ENCODE peak calls at places on chromosomes 12 and 14, in ten cellular contexts. F, I, N, Y, H, K, E, D, U and Q are unnamed samples.

GRCh38 chr14:105448706-105449111 is 25.9 kb upstream of the CRIP2 start:
- DNase-seq in I (peak; percentile 84), K (peak; percentile 61), E (peak; percentile 94), N (peak; percentile 14), F (peak; percentile 47), D (no peak), H (peak; percentile 67), U (peak; percentile 62), Y (peak; percentile 81), Q (peak; percentile 60)

GRCh38 chr14:59343585-59343984 is 121.6 kb downstream of the GPR135 start:
- DNase-seq in U (no peak), Y (no peak), N (no peak), H (no peak), E (peak; percentile 80), D (no peak), I (no peak), F (no peak), K (no peak), Q (no peak)

GRCh38 chr12:39807043-39807442 is 187.4 kb upstream of the ABCD2 start:
- DNase-seq in F (no peak), K (no peak), N (no peak), D (no peak), E (no peak), Y (no peak), H (no peak), U (peak; percentile 13), I (peak; percentile 22), Q (no peak)

GRCh38 chr14:71403673-71404072 is 496.4 kb downstream of the PCNX1 start:
- DNase-seq in E (no peak), D (no peak), K (peak; percentile 44), H (peak; percentile 20), Y (no peak), U (peak; percentile 56), F (peak; percentile 44), I (peak; percentile 33), N (peak; percentile 23), Q (peak; percentile 82)

GRCh38 chr14:32254952-32255679 is 52.0 kb upstream of the RNU6-8 start:
- DNase-seq in K (peak; percentile 71), Y (peak; percentile 63), D (peak; percentile 40), U (peak; percentile 65), F (peak; percentile 70), E (peak; percentile 82), H (peak; percentile 33), I (peak; percentile 87), N (peak; percentile 56), Q (peak; percentile 20)

GRCh38 chr12:27705263-27705662 is 5.4 kb upstream of the MRPS35 start:
- DNase-seq in U (no peak), E (no peak), N (no peak), H (no peak), D (no peak), I (no peak), Y (no peak), K (no peak), F (no peak), Q (no peak)

GRCh38 chr14:55133416-55133815 is 4.4 kb downstream of the LGALS3 start:
- DNase-seq in F (peak; percentile 43), H (no peak), E (no peak), Y (no peak), K (no peak), I (peak; percentile 73), N (peak; percentile 28), U (no peak), D (no peak), Q (no peak)

GRCh38 chr14:31075144-31075543 is 49.0 kb upstream of the STRN3 start:
- DNase-seq in E (no peak), K (no peak), I (no peak), H (no peak), D (no peak), F (no peak), N (no peak), Y (no peak), U (no peak), Q (no peak)

DNA sequence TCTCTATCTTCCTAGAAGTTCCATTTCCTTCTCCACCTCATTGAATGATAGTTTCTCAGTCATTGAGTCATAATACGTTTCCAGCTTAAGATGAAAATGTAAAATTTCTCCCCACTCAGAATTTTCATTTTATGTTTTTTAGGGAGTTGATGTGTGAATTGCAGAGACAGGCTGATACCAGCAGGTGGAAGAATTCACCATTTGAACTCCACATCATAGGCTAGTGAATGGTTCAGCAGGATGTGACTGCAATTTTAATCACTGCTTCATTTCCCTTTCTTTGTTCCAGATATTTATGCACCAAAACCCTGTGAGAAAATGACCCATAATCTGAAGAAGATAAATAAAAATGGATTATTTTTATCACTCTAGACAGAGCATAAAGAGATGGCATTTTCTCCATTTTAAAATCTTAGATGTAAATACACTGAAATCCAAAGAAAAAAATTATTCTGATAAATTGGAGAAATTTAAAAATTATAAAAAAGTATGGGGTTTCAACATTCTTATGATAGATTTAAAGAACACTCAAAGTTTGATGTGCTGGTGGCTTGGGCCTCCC is 10.6 kb upstream of the PYGL start:
- DNase-seq in U (peak; percentile 63), E (no peak), I (peak; percentile 85), N (peak; percentile 66), H (peak; percentile 11), Y (no peak), F (peak; percentile 79), K (no peak), D (no peak), Q (no peak)
- H3K4me3 ChIP-seq in U (no peak overlapping the region), E (no peak overlapping the region), I (peak overlapping the region; percentile 2), N (peak overlapping the region; percentile 20), H (no peak overlapping the region), Y (no peak overlapping the region), F (no peak overlapping the region), K (no peak overlapping the region), D (no peak overlapping the region), Q (no peak overlapping the region)

GRCh38 chr14:52125885-52126284 is 57.0 kb upstream of the NID2 start:
- DNase-seq in N (no peak), D (no peak), H (no peak), I (no peak), U (no peak), F (no peak), Y (no peak), K (no peak), E (no peak), Q (no peak)
- H3K4me1 ChIP-seq in N (peaks cover 6% of the 10 kb centered on the region), D (no peaks in the 10 kb centered on the region), H (peaks cover 14% of the 10 kb centered on the region), I (peaks cover 22% of the 10 kb centered on the region), U (no peaks in the 10 kb centered on the region), F (peaks cover 15% of the 10 kb centered on the region), Y (no peaks in the 10 kb centered on the region), K (peaks cover 15% of the 10 kb centered on the region), E (no peaks in the 10 kb centered on the region), Q (no peaks in the 10 kb centered on the region)

GRCh38 chr12:92035477-92035876 is 110.2 kb downstream of the BTG1 start:
- DNase-seq in F (no peak), K (no peak), Y (no peak), E (no peak), H (no peak), D (no peak), I (no peak), U (no peak), N (no peak), Q (no peak)
- H3K4me3 ChIP-seq in F (no peak overlapping the region), K (peak overlapping the region; percentile 46), Y (peak overlapping the region; percentile 13), E (no peak overlapping the region), H (peak overlapping the region; percentile 44), D (peak overlapping the region; percentile 59), I (peak overlapping the region; percentile 61), U (peak overlapping the region; percentile 64), N (no peak overlapping the region), Q (peak overlapping the region; percentile 86)

GRCh38 chr12:122086088-122086487 is 7.5 kb downstream of the MLXIP start:
- DNase-seq in K (no peak), H (peak; percentile 73), N (no peak), Y (no peak), D (no peak), F (no peak), I (no peak), U (no peak), E (peak; percentile 25), Q (no peak)

GRCh38 chr12:122086641-122087285 is 8.2 kb downstream of the MLXIP start:
- DNase-seq in N (no peak), D (no peak), F (no peak), I (no peak), H (no peak), Y (no peak), U (no peak), E (peak; percentile 60), K (no peak), Q (no peak)

GRCh38 chr12:122089080-122089479 is 10.5 kb downstream of the MLXIP start:
- DNase-seq in U (no peak), D (no peak), K (no peak), F (no peak), Y (no peak), E (no peak), N (no peak), H (no peak), I (no peak), Q (no peak)

GRCh38 chr12:122088181-122088810 is 9.7 kb downstream of the MLXIP start:
- DNase-seq in U (no peak), D (no peak), Y (no peak), H (no peak), I (no peak), E (peak; percentile 19), N (no peak), K (no peak), F (no peak), Q (no peak)

GRCh38 chr12:122087431-122088180 is 9.1 kb downstream of the MLXIP start:
- DNase-seq in Y (no peak), H (no peak), U (no peak), E (peak; percentile 62), N (no peak), F (no peak), I (no peak), D (no peak), K (no peak), Q (no peak)
- H3K4me1 ChIP-seq in Y (peaks cover 3% of the 10 kb centered on the region), H (peaks cover 90% of the 10 kb centered on the region), U (peaks cover 19% of the 10 kb centered on the region), E (no peaks in the 10 kb centered on the region), N (peaks cover 2% of the 10 kb centered on the region), F (peaks cover 16% of the 10 kb centered on the region), I (peaks cover 25% of the 10 kb centered on the region), D (peaks cover 58% of the 10 kb centered on the region), K (peaks cover 6% of the 10 kb centered on the region), Q (peaks cover 41% of the 10 kb centered on the region)